ENCODE peak calls at places on chromosomes 4 and X, in nine cellular contexts. X is lower lobe of right lung, D is fibroblast of lung, F is glutamatergic neuron, Z is epithelial cell of esophagus, W is pancreas, V is astrocyte of the spinal cord, L is thoracic aorta, I is heart left ventricle. K is an unnamed sample.

GRCh38 chr4:40511017-40511614 is 118.5 kb downstream of the RBM47 start:
- DNase-seq in X (no peak), D (no peak), F (no peak), Z (no peak), W (no peak), V (no peak), L (no peak), I (no peak), K (no peak)

GRCh38 chrX:153521034-153521433 is 3.6 kb downstream of the ATP2B3 start:
- DNase-seq in X (no peak), D (peak), F (no peak), Z (peak), W (no peak), V (no peak), L (no peak), I (no peak), K (no peak)

GRCh38 chr4:2650276-2650675 is 105.9 kb downstream of the TNIP2 start:
- DNase-seq in X (peak), D (no peak), F (no peak), Z (no peak), W (no peak), V (no peak), L (no peak), I (no peak), K (no peak)

GRCh38 chrX:153662266-153662665 is 11.3 kb downstream of the PNCK start:
- DNase-seq in X (peak), D (peak), F (peak), Z (peak), W (peak), V (no peak), L (no peak), I (peak), K (no peak)

GRCh38 chr4:119212964-119213606 is 572 bp downstream of the USP53 start:
- DNase-seq in X (peak), D (peak), F (peak), Z (peak), W (peak), V (peak), L (peak), I (peak), K (peak)

GRCh38 chrX:120147537-120147936 is 10.9 kb upstream of the RHOXF2 start:
- DNase-seq in X (no peak), D (no peak), F (no peak), Z (no peak), W (no peak), V (no peak), L (no peak), I (no peak), K (no peak)

GRCh38 chr4:138978600-138978999 is 37.0 kb upstream of the NOCT start:
- DNase-seq in X (no peak), D (no peak), F (no peak), Z (peak), W (no peak), V (no peak), L (no peak), I (no peak), K (no peak)

GRCh38 chr4:106909776-106910175 is 126.3 kb downstream of the DKK2 start:
- DNase-seq in X (no peak), D (no peak), F (no peak), Z (no peak), W (no peak), V (no peak), L (no peak), I (no peak), K (no peak)

GRCh38 chrX:32894679-32895078 is 316.7 kb downstream of the DMD start:
- DNase-seq in X (no peak), D (no peak), F (no peak), Z (no peak), W (no peak), V (no peak), L (no peak), I (no peak), K (no peak)

GRCh38 chr4:122508083-122508482 is 51.6 kb upstream of the IL2 start:
- DNase-seq in X (no peak), D (no peak), F (no peak), Z (peak), W (no peak), V (no peak), L (no peak), I (no peak), K (no peak)
- TF ChIP-seq CTCF in X (no peak), D (no peak), F (no peak), Z (no peak), W (no peak), V (no peak), L (no peak), I (no peak), K (no peak)

GRCh38 chr4:95839891-95840290 is at the start of gene PDHA2:
- DNase-seq in X (peak), D (no peak), F (no peak), Z (no peak), W (no peak), V (no peak), L (no peak), I (no peak), K (no peak)

GRCh38 chr4:95833652-95834276 is 6.1 kb upstream of the PDHA2 start:
- DNase-seq in X (no peak), D (no peak), F (no peak), Z (no peak), W (no peak), V (no peak), L (no peak), I (no peak), K (no peak)

GRCh38 chr4:95830647-95831046 is 9.2 kb upstream of the PDHA2 start:
- DNase-seq in X (no peak), D (no peak), F (no peak), Z (no peak), W (no peak), V (no peak), L (no peak), I (no peak), K (no peak)

GRCh38 chr4:95838192-95838591 is 1.7 kb upstream of the PDHA2 start:
- DNase-seq in X (no peak), D (no peak), F (no peak), Z (no peak), W (no peak), V (no peak), L (no peak), I (no peak), K (no peak)

GRCh38 chr4:95835672-95836071 is 4.2 kb upstream of the PDHA2 start:
- DNase-seq in X (no peak), D (peak), F (peak), Z (peak), W (no peak), V (no peak), L (no peak), I (no peak), K (no peak)
- TF ChIP-seq CTCF in X (no peak), D (no peak), F (peak), Z (peak), W (no peak), V (no peak), L (no peak), I (no peak), K (peak)

GRCh38 chr4:73693816-73694215 is 46.6 kb upstream of the CXCL8 start:
- DNase-seq in X (no peak), D (no peak), F (no peak), Z (no peak), W (no peak), V (no peak), L (no peak), I (no peak), K (no peak)
- TF ChIP-seq CTCF in X (no peak), D (no peak), F (no peak), Z (no peak), W (no peak), V (no peak), L (no peak), I (no peak), K (no peak)

DNA sequence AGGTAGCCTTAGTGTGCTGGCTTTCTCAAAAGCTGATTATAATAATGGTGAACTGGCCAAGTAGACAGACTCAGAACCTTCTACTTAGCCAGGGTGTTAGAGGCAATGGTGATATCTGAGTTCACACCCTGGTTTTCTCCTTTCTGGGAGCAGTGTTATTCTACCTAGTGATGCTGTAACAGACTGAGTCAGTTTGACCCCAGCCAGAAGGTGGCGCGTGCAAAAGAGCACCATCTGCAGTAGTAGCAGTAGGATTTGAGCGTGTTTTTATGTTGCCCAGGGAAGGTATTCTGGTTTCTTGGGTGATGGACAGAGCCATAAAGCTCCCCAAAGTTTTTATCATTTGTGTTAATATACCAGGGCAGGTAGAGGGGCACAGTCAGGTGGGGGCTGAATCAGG is 143.8 kb upstream of the CPXCR1 start:
- DNase-seq in X (no peak), D (no peak), F (no peak), Z (no peak), W (no peak), V (no peak), L (no peak), I (no peak), K (no peak)
- TF ChIP-seq CTCF in X (no peak), D (no peak), F (no peak), Z (no peak), W (no peak), V (no peak), L (no peak), I (no peak), K (no peak)

GRCh38 chr4:89357346-89357745 is 49.7 kb upstream of the GPRIN3 start:
- DNase-seq in X (no peak), D (no peak), F (no peak), Z (no peak), W (no peak), V (no peak), L (no peak), I (no peak), K (no peak)

GRCh38 chr4:89352541-89352940 is 44.9 kb upstream of the GPRIN3 start:
- DNase-seq in X (no peak), D (no peak), F (no peak), Z (no peak), W (no peak), V (no peak), L (no peak), I (no peak), K (no peak)

GRCh38 chr4:89351201-89351600 is 43.6 kb upstream of the GPRIN3 start:
- DNase-seq in X (no peak), D (no peak), F (no peak), Z (no peak), W (no peak), V (no peak), L (no peak), I (no peak), K (no peak)

GRCh38 chr4:89356086-89356485 is 48.5 kb upstream of the GPRIN3 start:
- DNase-seq in X (no peak), D (no peak), F (no peak), Z (no peak), W (no peak), V (no peak), L (no peak), I (no peak), K (no peak)

DNA sequence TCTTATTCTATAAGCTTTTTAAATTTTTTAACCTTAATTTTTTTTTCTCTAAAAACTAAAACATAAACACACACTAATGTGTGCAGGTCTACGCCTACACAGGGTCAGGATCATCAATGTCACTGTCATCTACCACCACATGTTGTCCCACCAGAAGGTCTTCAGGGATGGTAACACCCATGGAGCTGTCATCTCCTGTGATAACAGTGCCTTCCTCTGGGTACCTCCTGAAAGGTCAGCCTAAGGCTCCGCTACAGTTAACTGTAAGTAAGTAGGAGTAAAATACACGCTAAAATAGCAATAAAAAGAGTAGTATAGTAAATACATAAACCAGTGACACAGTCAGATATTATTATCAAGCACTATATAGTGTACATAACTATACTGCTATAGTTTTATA is 45.9 kb upstream of the GPRIN3 start:
- DNase-seq in X (no peak), D (no peak), F (no peak), Z (no peak), W (no peak), V (no peak), L (no peak), I (no peak), K (no peak)
- TF ChIP-seq CTCF in X (no peak), D (no peak), F (no peak), Z (no peak), W (no peak), V (no peak), L (no peak), I (no peak), K (no peak)

GRCh38 chrX:9882669-9883446 is 84.3 kb upstream of the CLDN34 start:
- DNase-seq in X (no peak), D (peak), F (no peak), Z (no peak), W (no peak), V (no peak), L (no peak), I (no peak), K (no peak)
- TF ChIP-seq CTCF in X (no peak), D (no peak), F (no peak), Z (no peak), W (no peak), V (no peak), L (no peak), I (no peak), K (no peak)

K was measured in GM12864.